ENCODE peak calls at places on chromosomes 11 and 22, in four cellular contexts. T, C, M and B are unnamed samples.
A peak's percentile ranks its signal among the peaks of the same experiment; 100 is the strongest.

GRCh38 chr11:119852741-119853140 is 123.7 kb upstream of the NECTIN1 start:
- DNase-seq in M (no peak), T (no peak), C (no peak), B (no peak)

GRCh38 chr11:76256448-76256847 is 50.1 kb upstream of the WNT11 start:
- DNase-seq in T (no peak), C (no peak), M (no peak), B (no peak)

GRCh38 chr22:47592791-47593190 is 830.3 kb downstream of the TBC1D22A start:
- DNase-seq in M (no peak), T (no peak), C (no peak), B (no peak)

GRCh38 chr11:12717851-12718291 is 43.6 kb downstream of the TEAD1 start:
- DNase-seq in M (no peak), T (no peak), C (no peak), B (no peak)

GRCh38 chr22:38748487-38749136 is 7.2 kb downstream of the SUN2 start:
- DNase-seq in M (no peak), T (no peak), C (no peak), B (no peak)

GRCh38 chr11:34490304-34490703 is 23.3 kb downstream of the ELF5 start:
- DNase-seq in T (no peak), M (no peak), C (no peak), B (no peak)

GRCh38 chr11:1514349-1515061 is 27.9 kb upstream of the MOB2 start:
- DNase-seq in C (no peak), T (no peak), M (no peak), B (no peak)

GRCh38 chr11:22860241-22860640 is at the start of gene CCDC179:
- DNase-seq in C (no peak), T (no peak), M (no peak), B (no peak)

GRCh38 chr22:18110194-18110943 is at the start of gene TUBA8:
- DNase-seq in T (no peak), M (peak; percentile 50), C (no peak), B (peak; percentile 59)

GRCh38 chr11:35323076-35323868 is 96.1 kb downstream of the SLC1A2 start:
- DNase-seq in C (no peak), T (no peak), M (no peak), B (no peak)

GRCh38 chr11:132402056-132402684 is 1031.8 kb downstream of the NTM start:
- DNase-seq in C (peak; percentile 29), M (peak; percentile 4), T (no peak), B (no peak)

GRCh38 chr11:63745304-63746170 is 23.0 kb downstream of the ZFTA start:
- DNase-seq in T (no peak), M (no peak), C (no peak), B (no peak)

GRCh38 chr22:40345801-40346177 is 511 bp upstream of the ADSL start:
- DNase-seq in T (no peak), M (no peak), C (no peak), B (peak; percentile 55)

GRCh38 chr11:101129203-101129943 is at the start of gene PGR:
- DNase-seq in C (no peak), T (no peak), M (peak; percentile 51), B (peak; percentile 34)

GRCh38 chr11:110317516-110317932 is 21.1 kb upstream of the RDX start:
- DNase-seq in C (no peak), M (peak; percentile 60), T (no peak), B (no peak)

GRCh38 chr11:130407978-130408377 is 20.4 kb downstream of the ADAMTS8 start:
- DNase-seq in M (peak; percentile 65), C (no peak), T (no peak), B (no peak)

GRCh38 chr22:46165975-46166374 is 15.6 kb downstream of the PPARA start:
- DNase-seq in C (no peak), T (no peak), M (no peak), B (no peak)

GRCh38 chr11:17498058-17498457 is 21.4 kb upstream of the ABCC8 start:
- DNase-seq in C (no peak), T (no peak), M (no peak), B (no peak)

GRCh38 chr22:30314918-30315317 is 11.8 kb downstream of the TBC1D10A start:
- DNase-seq in M (peak; percentile 42), T (no peak), C (no peak), B (no peak)

GRCh38 chr11:111736191-111736590 is 30.0 kb downstream of the PPP2R1B start:
- DNase-seq in C (peak; percentile 57), M (no peak), T (no peak), B (no peak)

GRCh38 chr11:83072689-83073242 is 1.1 kb upstream of the RAB30 start:
- DNase-seq in C (no peak), M (no peak), T (no peak), B (no peak)

GRCh38 chr11:7485136-7485853 is at the start of gene OLFML1:
- DNase-seq in T (no peak), M (no peak), C (no peak), B (no peak)

GRCh38 chr22:39427751-39428596 is 28.4 kb downstream of the TAB1 start:
- DNase-seq in M (no peak), C (no peak), T (no peak), B (no peak)

GRCh38 chr11:1887451-1888346 is 4.0 kb downstream of the PRR33 start:
- DNase-seq in C (no peak), T (no peak), M (peak; percentile 10), B (no peak)

GRCh38 chr22:24230911-24231656 is 13.8 kb downstream of the GGT5 start:
- DNase-seq in M (peak; percentile 41), T (no peak), C (no peak), B (peak; percentile 70)

GRCh38 chr11:64716471-64717267 is 6.3 kb downstream of the NRXN2 start:
- DNase-seq in C (no peak), T (no peak), M (no peak), B (no peak)

GRCh38 chr11:96621161-96621560 is 231.3 kb downstream of the JRKL start:
- DNase-seq in M (no peak), T (no peak), C (no peak), B (no peak)

GRCh38 chr11:34647131-34647530 is 26.2 kb downstream of the EHF start:
- DNase-seq in T (no peak), C (no peak), M (no peak), B (no peak)

GRCh38 chr11:128515766-128516466 is 71.4 kb downstream of the ETS1 start:
- DNase-seq in C (no peak), M (no peak), T (no peak), B (no peak)

GRCh38 chr11:10490398-10491232 is 35.6 kb downstream of the AMPD3 start:
- DNase-seq in C (peak; percentile 92), M (peak; percentile 99), T (peak; percentile 78), B (no peak)

GRCh38 chr11:72630104-72630852 is 43.9 kb downstream of the PDE2A start:
- DNase-seq in T (no peak), C (no peak), M (no peak), B (no peak)
- H3K27ac ChIP-seq in T (peak overlapping the region; percentile 93), C (no peak overlapping the region), M (peak overlapping the region; percentile 91), B (no peak overlapping the region)

GRCh38 chr22:42217752-42218280 is 52.6 kb downstream of the TCF20 start:
- DNase-seq in M (no peak), C (no peak), T (no peak), B (no peak)
- H3K27ac ChIP-seq in M (no peak overlapping the region), C (no peak overlapping the region), T (no peak overlapping the region), B (no peak overlapping the region)

GRCh38 chr22:35335468-35335867 is 35.8 kb downstream of the TOM1 start:
- DNase-seq in C (no peak), M (no peak), T (no peak), B (no peak)
- H3K27ac ChIP-seq in C (no peak overlapping the region), M (peak overlapping the region; percentile 85), T (no peak overlapping the region), B (no peak overlapping the region)

GRCh38 chr11:73290536-73290935 is 17.5 kb upstream of the ARHGEF17 start:
- DNase-seq in M (no peak), C (no peak), T (no peak), B (no peak)

GRCh38 chr11:73286240-73286810 is 14.2 kb downstream of the P2RY6 start:
- DNase-seq in M (no peak), T (no peak), C (no peak), B (no peak)

GRCh38 chr11:73288873-73289707 is 17.0 kb downstream of the P2RY6 start:
- DNase-seq in T (peak; percentile 60), C (no peak), M (peak; percentile 78), B (peak; percentile 77)

GRCh38 chr11:73287400-73288101 is 15.4 kb downstream of the P2RY6 start:
- DNase-seq in M (peak; percentile 39), C (no peak), T (no peak), B (no peak)

GRCh38 chr11:73288197-73288872 is 16.2 kb downstream of the P2RY6 start:
- DNase-seq in M (no peak), T (no peak), C (no peak), B (no peak)
- H3K27ac ChIP-seq in M (peak overlapping the region; percentile 76), T (peak overlapping the region; percentile 67), C (no peak overlapping the region), B (peak overlapping the region; percentile 65)

DNA sequence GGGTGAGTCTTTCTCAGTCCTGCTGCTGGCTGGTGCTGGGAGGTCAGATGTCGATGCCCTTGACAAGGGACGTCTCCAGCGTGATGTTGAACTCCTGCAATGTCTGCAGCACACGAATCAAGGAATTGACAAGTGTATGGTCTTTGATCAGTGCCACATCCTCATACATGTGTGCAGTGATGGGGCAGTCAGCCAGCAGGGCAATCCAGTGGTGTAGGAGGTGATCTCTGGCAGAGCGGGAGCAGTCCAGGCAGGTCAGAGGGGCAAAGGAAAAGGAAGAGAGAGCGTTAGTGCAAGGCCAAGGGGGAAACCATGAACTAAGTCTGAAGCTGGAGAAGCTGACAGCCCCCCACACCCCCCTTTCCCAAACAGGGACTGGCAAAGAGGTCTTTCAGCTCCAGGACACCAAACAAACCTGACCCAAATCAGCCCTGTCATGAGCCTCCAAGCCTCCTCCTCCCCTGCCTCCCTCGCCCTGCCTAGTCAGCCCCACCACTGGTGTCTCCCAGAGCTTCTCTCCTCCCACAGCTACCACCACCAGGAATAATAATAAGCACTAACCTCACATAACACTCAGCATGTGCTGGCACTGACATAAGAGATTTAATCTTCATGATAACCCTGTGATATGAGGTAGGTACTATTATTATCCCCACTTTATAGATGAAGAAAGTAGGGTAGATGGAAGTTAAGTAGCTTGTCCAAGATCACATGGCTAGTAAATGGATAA is 48.4 kb upstream of the SCUBE2 start:
- DNase-seq in T (no peak), C (no peak), M (no peak), B (no peak)
- H3K27ac ChIP-seq in T (no peak overlapping the region), C (peak overlapping the region; percentile 75), M (peak overlapping the region; percentile 79), B (no peak overlapping the region)

GRCh38 chr11:47326198-47326597 is 26.3 kb downstream of the MYBPC3 start:
- DNase-seq in M (no peak), T (no peak), C (no peak), B (no peak)
- H3K27ac ChIP-seq in M (no peak overlapping the region), T (no peak overlapping the region), C (no peak overlapping the region), B (no peak overlapping the region)

GRCh38 chr22:49906071-49906798 is 12.0 kb downstream of the ALG12 start:
- DNase-seq in M (no peak), C (no peak), T (no peak), B (no peak)
- H3K27ac ChIP-seq in M (no peak overlapping the region), C (no peak overlapping the region), T (no peak overlapping the region), B (no peak overlapping the region)

GRCh38 chr22:21657020-21657360 is 8.8 kb upstream of the PPIL2 start:
- DNase-seq in M (no peak), T (no peak), C (no peak), B (no peak)

GRCh38 chr22:21661991-21662390 is 3.8 kb upstream of the PPIL2 start:
- DNase-seq in T (no peak), M (no peak), C (no peak), B (no peak)

GRCh38 chr22:21660904-21661303 is 4.9 kb upstream of the PPIL2 start:
- DNase-seq in M (no peak), C (no peak), T (no peak), B (no peak)

GRCh38 chr22:21659864-21660525 is 5.8 kb upstream of the PPIL2 start:
- DNase-seq in M (no peak), T (no peak), C (no peak), B (no peak)

GRCh38 chr22:21657361-21658118 is 8.3 kb upstream of the PPIL2 start:
- DNase-seq in M (peak; percentile 66), T (peak; percentile 7), C (no peak), B (peak; percentile 93)
- H3K27ac ChIP-seq in M (no peak overlapping the region), T (no peak overlapping the region), C (no peak overlapping the region), B (no peak overlapping the region)